ENCODE peak calls at places on chromosomes 3 and 15, in ten cellular contexts. P is pons; F is DMS 273 treated with DMSO at 0.1 percent for 48 hours; G is right atrium auricular region; K is stimulated activated CD4-positive, alpha-beta T cell treated with anti-CD3 and anti-CD28 coated beads, Interleukin-2, amount 100 ng/mL, for 24 hours; O is MV-4-11; M is H9; B is CD8-positive, alpha-beta memory T cell; W is Right ventricle myocardium superior; R is NCI-H345. Z is an unnamed sample.

GRCh38 chr15:83046558-83047127 is 20.4 kb downstream of the BTBD1 start:
- DNase-seq in F (no peak), K (no peak), O (no peak), P (no peak), M (no peak), B (no peak), G (no peak), R (no peak), W (no peak), Z (no peak)

GRCh38 chr3:52838561-52839267 is 3.9 kb upstream of the MUSTN1 start:
- DNase-seq in M (no peak), B (no peak), P (no peak), R (no peak), W (peak), G (no peak), F (no peak), K (no peak), O (no peak), Z (no peak)

GRCh38 chr15:70348581-70349344 is 251.0 kb upstream of the TLE3 start:
- DNase-seq in P (peak), B (no peak), R (peak), W (no peak), G (no peak), K (no peak), O (peak), F (no peak), M (no peak), Z (no peak)

GRCh38 chr3:24773798-24774197 is 279.1 kb upstream of the THRB start:
- DNase-seq in P (peak), M (peak), K (no peak), R (peak), O (peak), B (no peak), W (peak), G (no peak), F (peak), Z (no peak)

GRCh38 chr3:37266809-37267208 is 92.4 kb upstream of the LRRFIP2 start:
- DNase-seq in W (no peak), P (no peak), G (no peak), O (no peak), F (no peak), B (no peak), K (no peak), M (no peak), R (no peak), Z (no peak)

GRCh38 chr15:80561500-80561899 is 133.6 kb upstream of the ABHD17C start:
- DNase-seq in O (no peak), F (no peak), W (no peak), K (no peak), G (no peak), R (no peak), B (no peak), M (no peak), P (no peak), Z (no peak)

GRCh38 chr3:188320757-188321156 is 166.8 kb downstream of the LPP start:
- DNase-seq in G (no peak), F (no peak), K (no peak), P (no peak), W (no peak), R (no peak), M (no peak), B (no peak), O (peak), Z (no peak)

GRCh38 chr15:33693166-33693830 is 275.0 kb upstream of the CHRM5 start:
- DNase-seq in W (no peak), B (no peak), P (no peak), K (no peak), O (no peak), R (no peak), F (no peak), G (no peak), M (no peak), Z (no peak)

GRCh38 chr3:39290255-39290654 is 10.4 kb upstream of the CX3CR1 start:
- DNase-seq in R (no peak), P (no peak), M (no peak), K (no peak), O (no peak), W (no peak), F (no peak), B (no peak), G (no peak), Z (no peak)

GRCh38 chr3:160928183-160928718 is 172.2 kb downstream of the PPM1L start:
- DNase-seq in W (no peak), G (no peak), M (no peak), R (peak), F (no peak), P (no peak), K (no peak), O (peak), B (no peak), Z (no peak)

GRCh38 chr15:48695088-48695834 is 49.8 kb upstream of the FBN1 start:
- DNase-seq in P (no peak), B (no peak), K (no peak), G (no peak), R (no peak), O (no peak), F (no peak), W (no peak), M (no peak), Z (no peak)

GRCh38 chr3:150348500-150348899 is 59.6 kb upstream of the TSC22D2 start:
- DNase-seq in G (peak), P (peak), B (no peak), O (peak), K (no peak), M (no peak), W (no peak), F (no peak), R (no peak), Z (no peak)

Z was measured in cerebellar nuclear complex.